ENCODE peak calls at places on chromosomes 11 and 22, in five cellular contexts. Y, C, D, Q and A are unnamed samples.

GRCh38 chr11:19800714-19801519 is 88.3 kb downstream of the NAV2 start:
- DNase-seq in Y (no peak), C (no peak), D (no peak), Q (no peak), A (peak; percentile 50)

GRCh38 chr11:19607656-19608360 is 104.8 kb upstream of the NAV2 start:
- DNase-seq in Y (no peak), C (no peak), D (no peak), Q (no peak), A (no peak)

GRCh38 chr11:133479209-133479608 is 53.1 kb downstream of the OPCML start:
- DNase-seq in Y (no peak), C (no peak), D (no peak), Q (no peak), A (no peak)

GRCh38 chr11:116342148-116342547 is 430.6 kb downstream of the BUD13 start:
- DNase-seq in Y (no peak), C (no peak), D (peak; percentile 52), Q (no peak), A (no peak)

GRCh38 chr11:4916581-4916980 is 2.6 kb downstream of the OR51G2 start:
- DNase-seq in Y (no peak), C (no peak), D (peak; percentile 31), Q (no peak), A (no peak)

GRCh38 chr22:49207008-49207775 is 620.5 kb downstream of the BRD1 start:
- DNase-seq in Y (no peak), C (no peak), D (no peak), Q (no peak), A (no peak)

GRCh38 chr11:75733346-75734107 is 15.9 kb downstream of the MOGAT2 start:
- DNase-seq in Y (no peak), C (no peak), D (no peak), Q (no peak), A (no peak)

GRCh38 chr11:93542753-93543246 is 391 bp downstream of the SMCO4 start:
- DNase-seq in Y (no peak), C (peak; percentile 39), D (no peak), Q (no peak), A (no peak)

GRCh38 chr11:115464269-115464668 is 39.9 kb downstream of the CADM1 start:
- DNase-seq in Y (no peak), C (no peak), D (no peak), Q (no peak), A (no peak)

GRCh38 chr11:76237041-76237649 is 30.8 kb upstream of the WNT11 start:
- DNase-seq in Y (no peak), C (no peak), D (no peak), Q (no peak), A (no peak)

GRCh38 chr11:32555091-32555490 is 28.5 kb upstream of the EIF3M start:
- DNase-seq in Y (no peak), C (no peak), D (no peak), Q (no peak), A (no peak)

GRCh38 chr11:72224587-72225410 is at the start of gene INPPL1:
- DNase-seq in Y (no peak), C (peak; percentile 47), D (no peak), Q (no peak), A (peak; percentile 76)

GRCh38 chr11:125955856-125956255 is 10.0 kb downstream of the VSIG10L2 start:
- DNase-seq in Y (no peak), C (no peak), D (no peak), Q (no peak), A (no peak)

GRCh38 chr11:44006882-44007495 is 40.8 kb upstream of the ACCSL start:
- DNase-seq in Y (no peak), C (no peak), D (no peak), Q (no peak), A (no peak)

GRCh38 chr11:3609416-3610265 is 32.2 kb downstream of the ART5 start:
- DNase-seq in Y (no peak), C (peak; percentile 56), D (peak; percentile 13), Q (no peak), A (peak; percentile 76)

GRCh38 chr22:43136255-43136654 is 6.9 kb downstream of the MCAT start:
- DNase-seq in Y (no peak), C (peak; percentile 49), D (peak; percentile 34), Q (no peak), A (peak; percentile 74)

GRCh38 chr11:124882339-124883071 is 15.2 kb downstream of the ROBO4 start:
- DNase-seq in Y (no peak), C (no peak), D (peak; percentile 89), Q (no peak), A (peak; percentile 30)

GRCh38 chr11:107157146-107157808 is 139.0 kb upstream of the GUCY1A2 start:
- DNase-seq in Y (peak; percentile 21), C (no peak), D (no peak), Q (no peak), A (peak; percentile 59)

GRCh38 chr22:19878461-19879247 is 24.0 kb upstream of the GNB1L start:
- DNase-seq in Y (no peak), C (no peak), D (no peak), Q (no peak), A (no peak)

GRCh38 chr11:14270690-14271542 is 88.1 kb downstream of the RRAS2 start:
- DNase-seq in Y (no peak), C (peak; percentile 19), D (no peak), Q (peak; percentile 33), A (no peak)

GRCh38 chr22:46083383-46084350 is 66.7 kb upstream of the PPARA start:
- DNase-seq in Y (no peak), C (no peak), D (no peak), Q (no peak), A (no peak)

GRCh38 chr11:19398772-19399542 is 158.2 kb upstream of the E2F8 start:
- DNase-seq in Y (no peak), C (no peak), D (no peak), Q (no peak), A (no peak)

GRCh38 chr11:3836903-3837302 is 3.9 kb downstream of the RHOG start:
- DNase-seq in Y (no peak), C (peak; percentile 52), D (no peak), Q (no peak), A (no peak)

GRCh38 chr11:102318469-102318868 is 1.2 kb downstream of the BIRC3 start:
- DNase-seq in Y (no peak), C (no peak), D (no peak), Q (no peak), A (no peak)

GRCh38 chr11:64238076-64238475 is 2.8 kb upstream of the FKBP2 start:
- DNase-seq in Y (no peak), C (no peak), D (no peak), Q (no peak), A (no peak)

GRCh38 chr11:94794287-94795168 is 26.4 kb downstream of the AMOTL1 start:
- DNase-seq in Y (no peak), C (peak; percentile 73), D (no peak), Q (no peak), A (no peak)

GRCh38 chr11:73856001-73856663 is 20.5 kb downstream of the COA4 start:
- DNase-seq in Y (no peak), C (no peak), D (no peak), Q (no peak), A (no peak)

GRCh38 chr11:73851046-73851764 is 25.4 kb downstream of the COA4 start:
- DNase-seq in Y (no peak), C (peak; percentile 28), D (no peak), Q (no peak), A (no peak)

GRCh38 chr11:73854680-73855079 is 22.0 kb downstream of the COA4 start:
- DNase-seq in Y (no peak), C (no peak), D (no peak), Q (no peak), A (no peak)

DNA sequence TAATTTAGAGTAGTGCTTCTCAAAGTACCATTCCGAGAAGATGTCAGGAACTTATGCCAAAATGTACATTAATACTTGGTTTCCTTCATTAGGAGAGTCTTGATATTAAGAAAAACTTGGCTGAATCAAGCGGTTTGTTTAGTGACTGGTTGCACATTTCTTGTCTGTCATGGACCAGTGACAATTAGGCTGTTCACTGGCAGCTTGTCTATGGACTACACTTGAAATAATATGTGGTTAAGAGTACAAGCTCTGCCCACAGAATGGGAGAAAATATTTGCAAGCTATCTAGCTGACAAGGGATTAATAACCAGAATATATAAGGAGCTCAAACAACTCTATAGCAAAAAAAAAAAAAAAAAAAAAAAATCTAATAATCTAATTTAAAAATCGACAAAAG is 24.6 kb downstream of the COA4 start:
- DNase-seq in Y (no peak), C (no peak), D (no peak), Q (no peak), A (no peak)
- TF ChIP-seq CREB1 in Y (no peak), C (no peak), D (no peak), Q (no peak), A (no peak)

GRCh38 chr22:40180403-40180802 is 2.7 kb downstream of the TNRC6B start:
- DNase-seq in Y (no peak), C (no peak), D (no peak), Q (no peak), A (no peak)
- H3K27ac ChIP-seq in Y (no peak overlapping the region), C (peak overlapping the region; percentile 93), D (no peak overlapping the region), Q (peak overlapping the region; percentile 76), A (peak overlapping the region; percentile 98)

DNA sequence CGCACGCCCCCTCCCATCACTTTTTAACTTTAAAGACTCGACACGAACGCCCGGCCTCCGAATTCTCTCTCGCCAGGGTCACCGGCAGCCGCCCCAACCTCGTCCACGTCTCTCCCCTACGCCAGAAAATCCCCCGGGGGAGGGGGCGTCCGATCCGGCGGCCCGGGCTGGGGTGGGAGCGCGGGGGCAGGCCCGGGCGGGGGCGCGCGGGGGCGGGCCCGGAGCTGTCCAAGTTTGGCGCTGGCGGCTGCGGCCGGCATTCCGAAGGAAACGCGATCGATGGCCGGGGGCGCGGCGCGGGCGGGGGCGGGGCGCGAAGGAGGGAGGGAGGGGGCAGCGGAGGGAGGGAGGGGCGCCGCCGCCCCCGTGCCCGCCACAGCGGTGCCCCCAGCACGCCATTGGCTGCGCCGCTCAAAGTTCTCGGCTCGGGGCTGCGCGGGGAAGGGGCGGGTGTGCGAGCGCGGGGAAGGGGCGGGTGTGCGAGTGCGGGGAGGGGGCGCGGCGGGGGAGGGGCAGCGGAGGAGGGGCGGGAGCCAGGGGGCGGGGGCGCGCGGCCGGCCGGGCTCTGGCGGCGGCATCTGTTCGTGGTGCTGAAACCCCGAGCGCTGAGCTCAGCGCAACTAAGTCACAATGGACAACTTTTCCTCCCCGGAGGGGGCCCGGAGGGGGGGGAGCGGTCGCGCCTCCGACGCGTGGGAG is 2.4 kb downstream of the PHF21B start:
- DNase-seq in Y (no peak), C (peak; percentile 51), D (no peak), Q (no peak), A (peak; percentile 87)
- TF ChIP-seq CREB1 in Y (no peak), C (no peak), D (no peak), Q (no peak), A (no peak)

GRCh38 chr11:114440971-114441810 is 1.9 kb downstream of the REXO2 start:
- DNase-seq in Y (no peak), C (peak; percentile 15), D (peak; percentile 9), Q (no peak), A (no peak)

GRCh38 chr11:114440121-114440860 is 1.0 kb downstream of the REXO2 start:
- DNase-seq in Y (no peak), C (no peak), D (peak; percentile 41), Q (no peak), A (peak; percentile 22)

GRCh38 chr11:114441921-114442320 is 2.7 kb downstream of the REXO2 start:
- DNase-seq in Y (no peak), C (no peak), D (no peak), Q (no peak), A (no peak)

GRCh38 chr11:114439229-114440120 is at the start of gene REXO2:
- DNase-seq in Y (peak; percentile 81), C (peak; percentile 93), D (peak; percentile 90), Q (peak; percentile 75), A (peak; percentile 96)

DNA sequence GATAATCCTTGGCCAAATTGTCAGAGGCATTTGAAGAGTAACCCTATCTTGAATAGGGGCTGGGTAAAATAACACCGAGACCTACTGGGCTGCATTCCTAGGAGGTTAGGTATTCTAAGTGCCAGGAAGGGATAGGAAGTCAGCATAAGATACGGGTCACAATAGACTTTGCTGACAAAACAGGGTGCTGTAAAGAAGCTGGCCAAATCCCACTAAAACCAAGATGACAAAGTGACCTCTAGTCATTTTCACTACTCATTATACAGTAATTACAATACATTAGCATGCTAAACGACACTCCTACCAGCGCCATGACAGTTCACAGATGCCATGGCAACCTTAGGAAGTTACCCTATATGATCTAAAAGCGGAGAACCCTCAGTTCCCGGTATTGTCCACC is 964 bp upstream of the REXO2 start:
- DNase-seq in Y (no peak), C (no peak), D (no peak), Q (no peak), A (peak; percentile 80)
- H3K27ac ChIP-seq in Y (no peak overlapping the region), C (no peak overlapping the region), D (no peak overlapping the region), Q (no peak overlapping the region), A (peak overlapping the region; percentile 91)